ENCODE peak calls at places on chromosome 7, in eight cellular contexts. One of them, this sample, is unnamed.

GRCh38 chr7:69651101-69651590 is 52.9 kb downstream of the AUTS2 start:
- DNase-seq in body of pancreas: no peak
- DNase-seq in adrenal gland: no peak
- DNase-seq in pancreas: no peak
- DNase-seq in A673: no peak
- DNase-seq in Peyer's patch: no peak
- DNase-seq in psoas muscle: no peak
- DNase-seq in cardiac muscle cell: no peak
- DNase-seq in this sample: no peak

GRCh38 chr7:25361388-25361787 is 133.1 kb upstream of the NPVF start:
- DNase-seq in adrenal gland: no peak
- DNase-seq in body of pancreas: no peak
- DNase-seq in cardiac muscle cell: no peak
- DNase-seq in Peyer's patch: no peak
- DNase-seq in psoas muscle: no peak
- DNase-seq in A673: no peak
- DNase-seq in pancreas: no peak
- DNase-seq in this sample: no peak

GRCh38 chr7:42575161-42575560 is 336.7 kb downstream of the C7orf25 start:
- DNase-seq in A673: no peak
- DNase-seq in pancreas: no peak
- DNase-seq in cardiac muscle cell: no peak
- DNase-seq in Peyer's patch: no peak
- DNase-seq in adrenal gland: no peak
- DNase-seq in body of pancreas: no peak
- DNase-seq in psoas muscle: no peak
- DNase-seq in this sample: no peak

GRCh38 chr7:43785425-43785824 is 26.9 kb downstream of the BLVRA start:
- DNase-seq in Peyer's patch: no peak
- DNase-seq in adrenal gland: peak
- DNase-seq in pancreas: no peak
- DNase-seq in psoas muscle: no peak
- DNase-seq in cardiac muscle cell: no peak
- DNase-seq in body of pancreas: no peak
- DNase-seq in A673: no peak
- DNase-seq in this sample: no peak

GRCh38 chr7:29574659-29575058 is 11.0 kb downstream of the PRR15 start:
- DNase-seq in pancreas: no peak
- DNase-seq in Peyer's patch: no peak
- DNase-seq in psoas muscle: no peak
- DNase-seq in adrenal gland: no peak
- DNase-seq in body of pancreas: no peak
- DNase-seq in cardiac muscle cell: no peak
- DNase-seq in A673: no peak
- DNase-seq in this sample: no peak

GRCh38 chr7:29639887-29640600 is 76.4 kb downstream of the PRR15 start:
- DNase-seq in psoas muscle: no peak
- DNase-seq in pancreas: no peak
- DNase-seq in cardiac muscle cell: no peak
- DNase-seq in body of pancreas: no peak
- DNase-seq in Peyer's patch: no peak
- DNase-seq in A673: no peak
- DNase-seq in adrenal gland: no peak
- DNase-seq in this sample: no peak

GRCh38 chr7:94183289-94183749 is 179.2 kb upstream of the BET1 start:
- DNase-seq in pancreas: no peak
- DNase-seq in adrenal gland: peak
- DNase-seq in psoas muscle: peak
- DNase-seq in cardiac muscle cell: no peak
- DNase-seq in Peyer's patch: no peak
- DNase-seq in body of pancreas: no peak
- DNase-seq in A673: peak
- DNase-seq in this sample: no peak

GRCh38 chr7:82507976-82508677 is 64.5 kb upstream of the CACNA2D1 start:
- DNase-seq in psoas muscle: no peak
- DNase-seq in adrenal gland: no peak
- DNase-seq in Peyer's patch: peak
- DNase-seq in cardiac muscle cell: no peak
- DNase-seq in body of pancreas: peak
- DNase-seq in A673: no peak
- DNase-seq in pancreas: peak
- DNase-seq in this sample: no peak

GRCh38 chr7:2886900-2887299 is 42.8 kb upstream of the GNA12 start:
- DNase-seq in adrenal gland: peak
- DNase-seq in Peyer's patch: peak
- DNase-seq in pancreas: peak
- DNase-seq in A673: peak
- DNase-seq in cardiac muscle cell: peak
- DNase-seq in body of pancreas: peak
- DNase-seq in psoas muscle: no peak
- DNase-seq in this sample: no peak

DNA sequence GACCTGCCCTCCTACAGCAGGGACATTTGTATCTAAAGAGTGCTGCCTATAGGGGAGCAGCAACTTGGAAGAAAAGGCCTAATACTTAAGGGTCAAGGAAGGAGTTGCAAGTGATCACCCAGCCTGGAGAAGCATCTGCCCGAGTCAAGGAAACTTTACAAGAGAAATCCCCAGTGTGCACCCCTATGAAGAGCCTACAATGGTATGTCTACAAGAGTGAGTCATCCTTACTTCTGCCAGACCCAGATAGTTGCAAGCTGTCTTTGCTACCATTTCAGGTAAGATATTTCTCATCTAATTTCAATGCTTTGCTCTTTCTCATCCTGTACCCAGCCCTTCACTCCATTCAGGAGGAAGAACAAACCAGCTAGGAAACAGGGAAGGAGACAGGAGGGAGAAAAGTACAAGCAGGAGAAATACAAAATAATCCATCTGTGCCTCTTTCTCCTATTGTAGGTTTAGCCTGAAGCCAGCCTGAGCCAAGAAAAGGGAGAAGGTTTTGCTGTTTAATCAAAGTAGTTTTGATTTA is 34.4 kb upstream of the AGR3 start:
- DNase-seq in pancreas: no peak
- DNase-seq in A673: peak
- DNase-seq in Peyer's patch: no peak
- DNase-seq in adrenal gland: no peak
- DNase-seq in psoas muscle: no peak
- DNase-seq in body of pancreas: no peak
- DNase-seq in cardiac muscle cell: no peak
- DNase-seq in this sample: no peak
- H3K4me3 ChIP-seq in pancreas: no peak
- H3K4me3 ChIP-seq in A673: no peak
- H3K4me3 ChIP-seq in Peyer's patch: no peak
- H3K4me3 ChIP-seq in adrenal gland: no peak
- H3K4me3 ChIP-seq in psoas muscle: no peak
- H3K4me3 ChIP-seq in body of pancreas: no peak
- H3K4me3 ChIP-seq in cardiac muscle cell: no peak
- H3K4me3 ChIP-seq in this sample: no peak

GRCh38 chr7:26469188-26469587 is 177.5 kb downstream of the SNX10 start:
- DNase-seq in A673: no peak
- DNase-seq in psoas muscle: no peak
- DNase-seq in cardiac muscle cell: no peak
- DNase-seq in adrenal gland: no peak
- DNase-seq in body of pancreas: no peak
- DNase-seq in pancreas: no peak
- DNase-seq in Peyer's patch: no peak
- DNase-seq in this sample: no peak
- TF ChIP-seq CTCF in A673: no peak
- TF ChIP-seq CTCF in psoas muscle: no peak
- TF ChIP-seq CTCF in cardiac muscle cell: no peak
- TF ChIP-seq CTCF in adrenal gland: no peak
- TF ChIP-seq CTCF in body of pancreas: no peak
- TF ChIP-seq CTCF in pancreas: no peak
- TF ChIP-seq CTCF in Peyer's patch: no peak
- TF ChIP-seq CTCF in this sample: no peak

GRCh38 chr7:30844916-30845315 is 66.7 kb upstream of the AQP1 start:
- DNase-seq in body of pancreas: no peak
- DNase-seq in adrenal gland: no peak
- DNase-seq in Peyer's patch: no peak
- DNase-seq in pancreas: no peak
- DNase-seq in cardiac muscle cell: no peak
- DNase-seq in psoas muscle: no peak
- DNase-seq in A673: no peak
- DNase-seq in this sample: no peak

GRCh38 chr7:30844483-30844874 is 67.2 kb upstream of the AQP1 start:
- DNase-seq in psoas muscle: no peak
- DNase-seq in adrenal gland: no peak
- DNase-seq in body of pancreas: no peak
- DNase-seq in Peyer's patch: peak
- DNase-seq in A673: no peak
- DNase-seq in pancreas: no peak
- DNase-seq in cardiac muscle cell: no peak
- DNase-seq in this sample: no peak

GRCh38 chr7:30846378-30846777 is 65.3 kb upstream of the AQP1 start:
- DNase-seq in body of pancreas: peak
- DNase-seq in psoas muscle: no peak
- DNase-seq in A673: no peak
- DNase-seq in cardiac muscle cell: no peak
- DNase-seq in pancreas: no peak
- DNase-seq in Peyer's patch: peak
- DNase-seq in adrenal gland: no peak
- DNase-seq in this sample: no peak

GRCh38 chr7:30843741-30844482 is 67.7 kb upstream of the AQP1 start:
- DNase-seq in psoas muscle: no peak
- DNase-seq in A673: no peak
- DNase-seq in Peyer's patch: peak
- DNase-seq in pancreas: no peak
- DNase-seq in adrenal gland: no peak
- DNase-seq in cardiac muscle cell: no peak
- DNase-seq in body of pancreas: no peak
- DNase-seq in this sample: no peak

DNA sequence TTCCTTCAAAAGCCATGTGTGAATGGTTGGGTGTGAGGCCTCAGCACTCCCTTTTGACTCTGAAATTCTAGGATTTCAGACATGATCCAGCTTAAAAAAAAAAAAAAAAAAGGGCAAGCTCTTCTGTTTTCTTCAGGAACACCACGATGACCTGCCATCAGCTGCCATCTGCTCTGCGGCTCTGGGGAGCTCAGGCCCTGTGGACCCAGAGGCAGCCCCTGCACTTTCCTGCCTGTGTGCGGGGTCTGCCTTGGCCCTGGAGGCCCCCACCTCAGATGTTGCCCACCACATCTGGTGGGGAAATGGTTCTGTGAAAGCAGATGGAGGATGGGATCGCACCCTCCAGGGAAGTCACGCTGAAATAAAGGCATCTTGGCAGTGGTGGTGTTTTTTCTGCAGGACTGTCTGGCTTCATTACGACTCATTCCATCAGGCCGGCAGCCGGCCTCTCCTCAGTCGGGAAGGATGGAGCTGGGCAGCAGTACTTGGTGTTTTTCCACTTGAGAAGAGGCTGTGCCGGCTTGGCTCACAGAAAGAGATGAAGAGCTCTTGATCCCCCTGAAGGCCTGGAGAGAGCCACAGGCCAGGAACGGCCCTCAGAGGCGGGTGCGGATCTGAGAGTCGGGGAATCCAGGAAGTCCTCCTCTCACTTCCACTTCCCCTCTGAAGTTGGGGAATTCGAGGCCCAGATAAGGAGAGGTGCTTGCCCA is 66.1 kb upstream of the AQP1 start:
- DNase-seq in psoas muscle: peak
- DNase-seq in body of pancreas: no peak
- DNase-seq in Peyer's patch: no peak
- DNase-seq in pancreas: no peak
- DNase-seq in adrenal gland: peak
- DNase-seq in cardiac muscle cell: no peak
- DNase-seq in A673: no peak
- DNase-seq in this sample: peak
- H3K27ac ChIP-seq in psoas muscle: peak
- H3K27ac ChIP-seq in body of pancreas: no peak
- H3K27ac ChIP-seq in Peyer's patch: peak
- H3K27ac ChIP-seq in pancreas: no peak
- H3K27ac ChIP-seq in adrenal gland: no peak
- H3K27ac ChIP-seq in cardiac muscle cell: no peak
- H3K27ac ChIP-seq in A673: no peak
- H3K27ac ChIP-seq in this sample: peak

DNA sequence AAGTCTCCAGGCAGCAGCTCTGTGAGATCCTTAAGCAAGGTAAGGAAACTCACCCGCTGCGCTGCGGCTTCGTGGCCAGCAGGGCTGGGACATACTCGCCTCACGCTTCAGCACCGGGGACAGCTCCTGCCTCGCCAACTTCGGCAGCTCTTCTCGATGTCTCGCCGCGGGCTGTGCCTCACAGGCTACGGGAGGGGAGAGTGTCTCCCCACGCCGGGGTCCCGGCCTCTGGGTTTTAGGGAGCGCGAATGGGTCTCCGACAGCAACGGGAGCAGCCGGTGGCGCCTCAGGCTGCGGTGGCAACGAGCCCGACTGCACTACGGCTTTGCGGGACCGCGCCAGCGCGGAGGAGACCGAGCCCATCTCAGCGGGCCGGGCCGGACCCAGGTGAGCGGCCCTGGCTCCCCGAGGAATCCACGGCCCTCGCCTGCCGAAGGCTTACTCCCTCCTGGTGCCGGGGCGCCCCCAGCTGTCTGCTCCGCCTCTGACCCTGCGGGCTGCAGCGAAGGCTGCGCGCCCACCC is 62.4 kb downstream of the LSM5 start:
- DNase-seq in psoas muscle: peak
- DNase-seq in A673: peak
- DNase-seq in adrenal gland: peak
- DNase-seq in cardiac muscle cell: peak
- DNase-seq in Peyer's patch: peak
- DNase-seq in pancreas: peak
- DNase-seq in body of pancreas: peak
- DNase-seq in this sample: peak
- H3K4me3 ChIP-seq in psoas muscle: no peak
- H3K4me3 ChIP-seq in A673: no peak
- H3K4me3 ChIP-seq in adrenal gland: no peak
- H3K4me3 ChIP-seq in cardiac muscle cell: peak
- H3K4me3 ChIP-seq in Peyer's patch: no peak
- H3K4me3 ChIP-seq in pancreas: no peak
- H3K4me3 ChIP-seq in body of pancreas: no peak
- H3K4me3 ChIP-seq in this sample: peak

GRCh38 chr7:1579481-1580421 is 9.9 kb upstream of the PSMG3 start:
- DNase-seq in adrenal gland: peak
- DNase-seq in psoas muscle: peak
- DNase-seq in cardiac muscle cell: peak
- DNase-seq in body of pancreas: peak
- DNase-seq in A673: peak
- DNase-seq in pancreas: peak
- DNase-seq in Peyer's patch: peak
- DNase-seq in this sample: peak
- TF ChIP-seq CTCF in adrenal gland: peak
- TF ChIP-seq CTCF in psoas muscle: peak
- TF ChIP-seq CTCF in cardiac muscle cell: peak
- TF ChIP-seq CTCF in body of pancreas: peak
- TF ChIP-seq CTCF in A673: peak
- TF ChIP-seq CTCF in pancreas: peak
- TF ChIP-seq CTCF in Peyer's patch: peak
- TF ChIP-seq CTCF in this sample: peak

GRCh38 chr7:140641532-140642191 is 1.0 kb upstream of the DENND2A start:
- DNase-seq in psoas muscle: peak
- DNase-seq in pancreas: no peak
- DNase-seq in A673: no peak
- DNase-seq in cardiac muscle cell: no peak
- DNase-seq in Peyer's patch: no peak
- DNase-seq in adrenal gland: no peak
- DNase-seq in body of pancreas: no peak
- DNase-seq in this sample: no peak
- H3K27ac ChIP-seq in psoas muscle: peak
- H3K27ac ChIP-seq in pancreas: no peak
- H3K27ac ChIP-seq in A673: no peak
- H3K27ac ChIP-seq in cardiac muscle cell: no peak
- H3K27ac ChIP-seq in Peyer's patch: peak
- H3K27ac ChIP-seq in adrenal gland: no peak
- H3K27ac ChIP-seq in body of pancreas: no peak
- H3K27ac ChIP-seq in this sample: peak